ENCODE peak calls at places on chromosomes 4 and X, in five cellular contexts. Y is mucosa of descending colon, R is heart right ventricle, I is endodermal cell, B is endothelial cell of umbilical vein. H is an unnamed sample. For H3K4me1, the result is how much of the 10 kb centered on the place peaks cover.

GRCh38 chr4:98682719-98683118 is 24.3 kb upstream of the TSPAN5 start:
- DNase-seq in Y (no peak), R (no peak), I (no peak), B (peak), H (peak)

GRCh38 chr4:168480991-168481588 is 798 bp upstream of the DDX60L start:
- DNase-seq in Y (no peak), R (peak), I (no peak), B (peak), H (peak)

GRCh38 chr4:73707918-73708577 is 32.3 kb upstream of the CXCL8 start:
- DNase-seq in Y (no peak), R (peak), I (no peak), B (peak), H (peak)

GRCh38 chrX:25144043-25144940 is 128.5 kb upstream of the ARX start:
- DNase-seq in Y (no peak), R (peak), I (peak), B (peak), H (peak)

GRCh38 chrX:85379174-85379907 is at the start of gene POF1B:
- DNase-seq in Y (peak), R (peak), I (peak), B (no peak), H (no peak)

GRCh38 chrX:125340508-125340907 is 20.8 kb downstream of the TEX13C start:
- DNase-seq in Y (no peak), R (no peak), I (no peak), B (no peak), H (no peak)

GRCh38 chr4:119825696-119826095 is 197.1 kb upstream of the PDE5A start:
- DNase-seq in Y (no peak), R (no peak), I (no peak), B (no peak), H (no peak)

GRCh38 chrX:155061770-155062169 is 9.2 kb downstream of the CMC4 start:
- DNase-seq in Y (no peak), R (peak), I (no peak), B (no peak), H (no peak)

GRCh38 chr4:99945718-99946345 is 586 bp downstream of the DNAJB14 start:
- DNase-seq in Y (no peak), R (peak), I (no peak), B (peak), H (peak)

GRCh38 chr4:140637836-140638235 is 69.1 kb upstream of the UCP1 start:
- DNase-seq in Y (no peak), R (no peak), I (peak), B (peak), H (peak)

GRCh38 chr4:138301536-138301935 is 59.4 kb upstream of the SLC7A11 start:
- DNase-seq in Y (no peak), R (no peak), I (no peak), B (no peak), H (no peak)

GRCh38 chr4:148015058-148015457 is 283.2 kb downstream of the ARHGAP10 start:
- DNase-seq in Y (no peak), R (no peak), I (no peak), B (peak), H (no peak)

GRCh38 chrX:13372203-13372980 is 52.5 kb upstream of the ATXN3L start:
- DNase-seq in Y (no peak), R (no peak), I (no peak), B (no peak), H (no peak)

GRCh38 chr4:23945521-23946017 is 55.7 kb upstream of the PPARGC1A start:
- DNase-seq in Y (no peak), R (no peak), I (no peak), B (no peak), H (peak)

GRCh38 chr4:52588097-52588496 is 71.0 kb downstream of the USP46 start:
- DNase-seq in Y (no peak), R (peak), I (peak), B (peak), H (peak)

GRCh38 chr4:139557506-139558110 is 1.6 kb upstream of the SETD7 start:
- DNase-seq in Y (no peak), R (no peak), I (peak), B (peak), H (no peak)

GRCh38 chr4:185318679-185319078 is 77.0 kb downstream of the LRP2BP start:
- DNase-seq in Y (no peak), R (no peak), I (peak), B (peak), H (no peak)

GRCh38 chrX:148498067-148498466 is 2.4 kb upstream of the AFF2 start:
- DNase-seq in Y (no peak), R (no peak), I (no peak), B (no peak), H (no peak)

GRCh38 chrX:148501121-148502066 is 977 bp downstream of the AFF2 start:
- DNase-seq in Y (peak), R (peak), I (peak), B (no peak), H (no peak)

GRCh38 chrX:148504412-148504950 is 4.1 kb downstream of the AFF2 start:
- DNase-seq in Y (peak), R (no peak), I (peak), B (no peak), H (no peak)

GRCh38 chrX:148499638-148500427 is 584 bp upstream of the AFF2 start:
- DNase-seq in Y (no peak), R (no peak), I (peak), B (no peak), H (no peak)

GRCh38 chrX:148500428-148501120 is at the start of gene AFF2:
- DNase-seq in Y (peak), R (peak), I (peak), B (peak), H (peak)
- H3K4me1 ChIP-seq in Y (under half), R (under half), I (under half), B (under half), H (under half)

GRCh38 chr4:123558865-123559264 is 162.3 kb downstream of the SPRY1 start:
- DNase-seq in Y (no peak), R (no peak), I (no peak), B (no peak), H (no peak)
- H3K4me1 ChIP-seq in Y (under half), R (under half), I (under half), B (under half), H (under half)

DNA sequence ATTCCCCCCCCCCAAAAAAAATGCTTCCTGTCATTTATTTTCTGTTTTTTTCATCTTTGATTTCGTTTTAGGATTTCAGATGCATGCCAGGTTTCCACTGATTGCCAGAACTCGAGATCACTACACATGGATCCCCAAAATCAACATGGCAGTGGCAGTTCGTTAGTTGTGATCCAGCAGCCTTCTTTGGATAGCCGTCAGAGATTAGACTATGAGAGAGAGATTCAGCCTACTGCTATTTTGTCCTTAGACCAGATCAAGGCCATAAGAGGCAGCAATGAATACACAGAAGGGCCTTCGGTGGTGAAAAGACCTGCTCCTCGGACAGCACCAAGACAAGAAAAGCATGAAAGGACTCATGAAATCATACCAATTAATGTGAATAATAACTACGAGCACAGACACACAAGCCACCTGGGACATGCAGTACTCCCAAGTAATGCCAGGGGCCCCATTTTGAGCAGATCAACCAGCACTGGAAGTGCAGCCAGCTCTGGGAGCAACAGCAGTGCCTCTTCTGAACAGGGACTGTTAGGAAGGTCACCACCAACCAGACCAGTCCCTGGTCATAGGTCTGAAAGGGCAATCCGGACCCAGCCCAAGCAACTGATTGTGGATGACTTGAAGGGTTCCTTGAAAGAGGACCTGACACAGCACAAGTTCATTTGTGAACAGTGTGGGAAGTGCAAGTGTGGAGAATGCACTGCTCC is 5.0 kb downstream of the SPRY1 start:
- DNase-seq in Y (no peak), R (no peak), I (no peak), B (no peak), H (no peak)
- H3K4me1 ChIP-seq in Y (under half), R (under half), I (under half), B (under half), H (under half)

GRCh38 chrX:97594825-97595224 is 711.1 kb downstream of the RPA4 start:
- DNase-seq in Y (no peak), R (no peak), I (no peak), B (no peak), H (no peak)
- H3K4me1 ChIP-seq in Y (under half), R (under half), I (under half), B (under half), H (under half)

GRCh38 chr4:101871962-101872676 is 81.6 kb downstream of the BANK1 start:
- DNase-seq in Y (no peak), R (no peak), I (no peak), B (no peak), H (no peak)
- H3K4me1 ChIP-seq in Y (under half), R (under half), I (under half), B (under half), H (under half)

GRCh38 chr4:39660045-39660444 is 21.4 kb upstream of the SMIM14 start:
- DNase-seq in Y (no peak), R (no peak), I (no peak), B (no peak), H (peak)

GRCh38 chr4:39658756-39659155 is 20.1 kb upstream of the SMIM14 start:
- DNase-seq in Y (no peak), R (no peak), I (no peak), B (no peak), H (peak)

GRCh38 chr4:39655866-39656265 is 17.2 kb upstream of the SMIM14 start:
- DNase-seq in Y (no peak), R (no peak), I (no peak), B (no peak), H (peak)

GRCh38 chr4:39655206-39655605 is 16.5 kb upstream of the SMIM14 start:
- DNase-seq in Y (no peak), R (no peak), I (no peak), B (no peak), H (peak)

GRCh38 chr4:39657465-39657864 is 18.8 kb upstream of the SMIM14 start:
- DNase-seq in Y (no peak), R (no peak), I (no peak), B (no peak), H (no peak)
- H3K4me1 ChIP-seq in Y (under half), R (under half), I (under half), B (under half), H (under half)

DNA sequence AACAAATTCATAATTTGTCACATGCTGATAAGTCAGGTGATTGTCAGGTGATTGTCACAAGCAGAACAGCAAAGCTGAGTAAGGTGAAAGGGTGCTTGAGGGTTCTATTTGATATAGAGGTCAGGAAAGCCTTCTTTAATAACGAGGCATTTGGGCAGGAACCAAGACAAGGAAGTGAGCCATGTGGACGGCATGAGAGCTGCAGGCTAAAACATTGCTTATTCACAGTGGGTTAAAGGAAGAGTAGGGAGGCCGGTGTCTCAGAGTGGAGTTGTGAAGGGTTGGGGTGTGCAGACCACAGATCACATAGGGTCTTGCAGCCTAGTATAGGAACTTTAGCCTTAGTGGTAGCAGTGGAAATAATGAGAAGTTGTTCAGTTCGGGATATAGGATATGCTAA is 31.3 kb upstream of the CYP2U1 start:
- DNase-seq in Y (no peak), R (no peak), I (no peak), B (no peak), H (no peak)
- H3K4me1 ChIP-seq in Y (under half), R (under half), I (under half), B (under half), H (under half)

DNA sequence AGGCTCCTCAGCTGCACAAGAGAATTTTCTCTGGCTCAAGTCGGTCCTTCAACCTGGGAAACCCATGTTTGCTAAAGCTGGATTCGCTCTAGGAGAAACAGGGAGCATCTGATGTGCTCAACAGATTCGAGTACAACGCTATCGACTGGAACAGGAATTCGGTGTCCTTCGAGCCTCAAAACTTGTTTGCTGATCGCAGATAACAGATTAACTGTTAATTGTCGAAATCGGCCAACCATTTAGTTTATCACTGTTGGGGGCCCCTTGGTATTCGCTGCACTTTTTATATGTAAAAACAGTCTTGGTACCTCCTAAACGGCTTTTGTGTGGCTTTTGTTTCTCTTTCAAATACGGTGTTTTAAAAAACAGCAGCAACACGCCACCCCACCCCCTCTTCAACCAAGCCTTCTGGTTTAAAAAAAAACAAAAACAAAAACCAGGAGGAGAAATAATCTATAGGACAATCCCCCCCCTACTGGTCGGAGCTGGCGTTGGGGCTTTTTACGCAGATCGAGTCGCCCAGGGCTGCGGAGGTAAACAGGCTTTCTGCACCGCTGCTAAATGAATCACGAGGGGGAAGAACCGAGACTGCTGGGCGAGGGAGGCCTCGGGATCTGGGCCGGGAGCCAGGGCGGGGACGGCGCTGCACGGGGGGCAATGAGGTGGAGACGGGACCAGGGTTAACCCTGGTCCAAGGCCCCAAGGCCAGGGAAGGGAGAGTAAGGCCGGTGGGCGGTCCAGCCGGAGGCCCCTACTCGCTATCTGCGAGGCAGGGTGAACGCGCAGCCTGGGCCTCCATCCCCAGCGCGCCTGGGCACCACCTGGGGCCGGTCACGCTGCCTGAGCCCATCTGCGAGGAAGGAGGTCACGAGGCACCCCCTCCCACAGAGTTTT is 71.7 kb upstream of the BCOR start:
- DNase-seq in Y (peak), R (no peak), I (peak), B (peak), H (no peak)
- H3K4me1 ChIP-seq in Y (under half), R (under half), I (under half), B (under half), H (under half)

GRCh38 chr4:676871-677235 is 2.5 kb downstream of the MYL5 start:
- DNase-seq in Y (no peak), R (no peak), I (no peak), B (no peak), H (no peak)
- H3K4me1 ChIP-seq in Y (under half), R (under half), I (under half), B (under half), H (under half)

H was measured in GM23248.